ENCODE peak calls at places on chromosome 17, in nine cellular contexts. U is stomach; R is EL; V is stimulated activated CD8-positive, alpha-beta memory T cell treated with anti-CD3 and anti-CD28 coated beads, Interleukin-12 subunit alpha, Interleukin-12 subunit beta, amount 100 ng/mL, for 4 hours; Y is right lobe of liver; A is fibroblast of gingiva; O is BJ; P is CD4-positive, alpha-beta T cell; E is putamen. T is an unnamed sample.

GRCh38 chr17:17605747-17606083 is 14.2 kb upstream of the PEMT start:
- DNase-seq in U (no peak), R (peak; percentile 67), V (no peak), Y (no peak), A (peak; percentile 86), O (peak; percentile 91), P (no peak), E (no peak), T (peak; percentile 41)

GRCh38 chr17:8124350-8125195 is 667 bp upstream of the HES7 start:
- DNase-seq in U (no peak), R (peak; percentile 45), V (no peak), Y (no peak), A (no peak), O (no peak), P (no peak), E (no peak), T (no peak)

GRCh38 chr17:50565559-50566350 is 5.2 kb downstream of the CACNA1G start:
- DNase-seq in U (no peak), R (no peak), V (no peak), Y (no peak), A (no peak), O (no peak), P (no peak), E (peak; percentile 83), T (no peak)

GRCh38 chr17:71033336-71033735 is 864.0 kb downstream of the KCNJ2 start:
- DNase-seq in U (no peak), R (no peak), V (no peak), Y (no peak), A (no peak), O (no peak), P (no peak), E (no peak), T (no peak)

GRCh38 chr17:61503961-61504360 is 51.7 kb downstream of the TBX4 start:
- DNase-seq in U (no peak), R (peak; percentile 23), V (no peak), Y (no peak), A (no peak), O (no peak), P (no peak), E (no peak), T (no peak)

GRCh38 chr17:78042542-78042941 is 84.0 kb downstream of the TNRC6C start:
- DNase-seq in U (no peak), R (no peak), V (no peak), Y (no peak), A (no peak), O (no peak), P (no peak), E (no peak), T (no peak)

GRCh38 chr17:43701318-43701743 is 39.6 kb upstream of the MEOX1 start:
- DNase-seq in U (no peak), R (peak; percentile 92), V (peak; percentile 41), Y (no peak), A (peak; percentile 44), O (no peak), P (no peak), E (no peak), T (peak; percentile 82)

GRCh38 chr17:10091051-10091450 is 107.4 kb downstream of the GAS7 start:
- DNase-seq in U (no peak), R (no peak), V (no peak), Y (no peak), A (no peak), O (no peak), P (no peak), E (no peak), T (no peak)

GRCh38 chr17:8408371-8408770 is 10.7 kb upstream of the RNF222 start:
- DNase-seq in U (peak; percentile 49), R (no peak), V (no peak), Y (peak; percentile 39), A (no peak), O (no peak), P (no peak), E (no peak), T (no peak)

GRCh38 chr17:51044964-51045363 is 75.7 kb downstream of the SPAG9 start:
- DNase-seq in U (no peak), R (no peak), V (no peak), Y (no peak), A (no peak), O (no peak), P (no peak), E (peak; percentile 56), T (no peak)

GRCh38 chr17:59413014-59413725 is 81.7 kb downstream of the YPEL2 start:
- DNase-seq in U (no peak), R (no peak), V (no peak), Y (no peak), A (no peak), O (no peak), P (no peak), E (no peak), T (no peak)

GRCh38 chr17:69597898-69598692 is 183.6 kb downstream of the MAP2K6 start:
- DNase-seq in U (no peak), R (peak; percentile 69), V (no peak), Y (no peak), A (no peak), O (no peak), P (no peak), E (no peak), T (no peak)

GRCh38 chr17:66903781-66904180 is 60.7 kb upstream of the CACNG4 start:
- DNase-seq in U (no peak), R (no peak), V (no peak), Y (no peak), A (no peak), O (no peak), P (no peak), E (no peak), T (no peak)

GRCh38 chr17:2101448-2102257 is 46.8 kb downstream of the HIC1 start:
- DNase-seq in U (peak; percentile 91), R (no peak), V (no peak), Y (no peak), A (no peak), O (no peak), P (peak; percentile 62), E (no peak), T (no peak)

GRCh38 chr17:11493947-11494346 is 104.3 kb upstream of the DNAH9 start:
- DNase-seq in U (no peak), R (no peak), V (no peak), Y (no peak), A (no peak), O (no peak), P (no peak), E (no peak), T (no peak)

GRCh38 chr17:80160536-80160935 is 9.3 kb upstream of the CARD14 start:
- DNase-seq in U (no peak), R (no peak), V (no peak), Y (no peak), A (no peak), O (no peak), P (no peak), E (no peak), T (no peak)

GRCh38 chr17:68290268-68290954 is 516 bp downstream of the SLC16A6 start:
- DNase-seq in U (peak; percentile 31), R (peak; percentile 18), V (peak; percentile 45), Y (peak; percentile 56), A (no peak), O (no peak), P (peak; percentile 60), E (no peak), T (no peak)

GRCh38 chr17:51672058-51672457 is 411.7 kb downstream of the UTP18 start:
- DNase-seq in U (no peak), R (no peak), V (no peak), Y (no peak), A (no peak), O (no peak), P (no peak), E (no peak), T (no peak)

GRCh38 chr17:76384987-76385891 is 830 bp downstream of the SPHK1 start:
- DNase-seq in U (peak; percentile 31), R (peak; percentile 87), V (peak; percentile 37), Y (no peak), A (peak; percentile 41), O (no peak), P (peak; percentile 41), E (no peak), T (no peak)

GRCh38 chr17:65219124-65219523 is 82.0 kb downstream of the RGS9 start:
- DNase-seq in U (no peak), R (no peak), V (no peak), Y (no peak), A (no peak), O (no peak), P (no peak), E (no peak), T (no peak)

GRCh38 chr17:65154770-65155589 is 17.8 kb downstream of the RGS9 start:
- DNase-seq in U (no peak), R (peak; percentile 31), V (no peak), Y (no peak), A (no peak), O (no peak), P (no peak), E (no peak), T (peak; percentile 94)

GRCh38 chr17:10309003-10309974 is 63.5 kb downstream of the MYH13 start:
- DNase-seq in U (no peak), R (no peak), V (no peak), Y (no peak), A (no peak), O (no peak), P (no peak), E (no peak), T (no peak)

GRCh38 chr17:50768348-50768761 is 1.0 kb upstream of the ANKRD40CL start:
- DNase-seq in U (peak; percentile 88), R (no peak), V (no peak), Y (peak; percentile 88), A (no peak), O (no peak), P (no peak), E (no peak), T (no peak)

GRCh38 chr17:45127583-45128300 is 4.6 kb downstream of the PLCD3 start:
- DNase-seq in U (peak; percentile 88), R (peak; percentile 54), V (no peak), Y (no peak), A (no peak), O (no peak), P (no peak), E (no peak), T (no peak)

GRCh38 chr17:48014603-48015037 is 23.0 kb downstream of the COPZ2 start:
- DNase-seq in U (no peak), R (no peak), V (no peak), Y (no peak), A (no peak), O (no peak), P (no peak), E (no peak), T (no peak)

GRCh38 chr17:48150107-48150463 is 42.5 kb downstream of the SNX11 start:
- DNase-seq in U (no peak), R (no peak), V (no peak), Y (no peak), A (no peak), O (no peak), P (no peak), E (no peak), T (no peak)

GRCh38 chr17:77516902-77517301 is 376.1 kb downstream of the SEC14L1 start:
- DNase-seq in U (peak; percentile 21), R (peak; percentile 74), V (no peak), Y (no peak), A (no peak), O (peak; percentile 6), P (no peak), E (no peak), T (no peak)

GRCh38 chr17:6166492-6167179 is 96.5 kb downstream of the WSCD1 start:
- DNase-seq in U (no peak), R (no peak), V (no peak), Y (no peak), A (no peak), O (no peak), P (no peak), E (no peak), T (peak; percentile 87)

GRCh38 chr17:27354051-27354490 is 60.2 kb downstream of the WSB1 start:
- DNase-seq in U (no peak), R (no peak), V (no peak), Y (no peak), A (no peak), O (no peak), P (no peak), E (no peak), T (no peak)

GRCh38 chr17:73803867-73804539 is 159.8 kb upstream of the SDK2 start:
- DNase-seq in U (no peak), R (no peak), V (no peak), Y (no peak), A (no peak), O (no peak), P (no peak), E (no peak), T (no peak)

GRCh38 chr17:51683291-51683690 is 422.9 kb downstream of the UTP18 start:
- DNase-seq in U (no peak), R (no peak), V (no peak), Y (no peak), A (no peak), O (no peak), P (no peak), E (no peak), T (no peak)